ENCODE peak calls at places on chromosomes 6 and 20, in six cellular contexts. One of them, this sample, is unnamed.

GRCh38 chr20:22623211-22623610 is 38.8 kb upstream of the FOXA2 start:
- DNase-seq in endothelial cell of umbilical vein: peak
- DNase-seq in left lung: peak
- DNase-seq in fibroblast of lung: no peak
- DNase-seq in left ventricle myocardium inferior: no peak
- DNase-seq in lower lobe of right lung: no peak
- DNase-seq in this sample: no peak

GRCh38 chr6:166464418-166465400 is 82.0 kb upstream of the MPC1 start:
- DNase-seq in endothelial cell of umbilical vein: no peak
- DNase-seq in fibroblast of lung: no peak
- DNase-seq in left ventricle myocardium inferior: no peak
- DNase-seq in left lung: no peak
- DNase-seq in lower lobe of right lung: no peak
- DNase-seq in this sample: no peak

GRCh38 chr6:6878921-6879585 is 228.7 kb upstream of the RREB1 start:
- DNase-seq in lower lobe of right lung: no peak
- DNase-seq in endothelial cell of umbilical vein: no peak
- DNase-seq in left ventricle myocardium inferior: no peak
- DNase-seq in fibroblast of lung: peak
- DNase-seq in left lung: no peak
- DNase-seq in this sample: no peak

GRCh38 chr20:32959351-32960221 is 44.6 kb downstream of the SUN5 start:
- DNase-seq in left lung: no peak
- DNase-seq in endothelial cell of umbilical vein: no peak
- DNase-seq in left ventricle myocardium inferior: no peak
- DNase-seq in fibroblast of lung: no peak
- DNase-seq in lower lobe of right lung: no peak
- DNase-seq in this sample: no peak

GRCh38 chr20:18360601-18361000 is 72.3 kb downstream of the ZNF133 start:
- DNase-seq in left lung: no peak
- DNase-seq in left ventricle myocardium inferior: no peak
- DNase-seq in endothelial cell of umbilical vein: no peak
- DNase-seq in lower lobe of right lung: no peak
- DNase-seq in fibroblast of lung: no peak
- DNase-seq in this sample: no peak

GRCh38 chr6:56040271-56040670 is 164.9 kb upstream of the BMP5 start:
- DNase-seq in fibroblast of lung: peak
- DNase-seq in endothelial cell of umbilical vein: no peak
- DNase-seq in left lung: no peak
- DNase-seq in lower lobe of right lung: no peak
- DNase-seq in left ventricle myocardium inferior: no peak
- DNase-seq in this sample: no peak

GRCh38 chr6:45423901-45424627 is 46.3 kb upstream of the SUPT3H start:
- DNase-seq in left ventricle myocardium inferior: peak
- DNase-seq in endothelial cell of umbilical vein: no peak
- DNase-seq in fibroblast of lung: no peak
- DNase-seq in lower lobe of right lung: peak
- DNase-seq in left lung: peak
- DNase-seq in this sample: no peak

GRCh38 chr6:84422380-84422968 is 195.0 kb upstream of the CEP162 start:
- DNase-seq in left lung: peak
- DNase-seq in left ventricle myocardium inferior: peak
- DNase-seq in fibroblast of lung: peak
- DNase-seq in lower lobe of right lung: peak
- DNase-seq in endothelial cell of umbilical vein: peak
- DNase-seq in this sample: peak

GRCh38 chr20:63767456-63767855 is 27.9 kb downstream of the SLC2A4RG start:
- DNase-seq in lower lobe of right lung: no peak
- DNase-seq in left ventricle myocardium inferior: peak
- DNase-seq in left lung: peak
- DNase-seq in endothelial cell of umbilical vein: no peak
- DNase-seq in fibroblast of lung: no peak
- DNase-seq in this sample: no peak

GRCh38 chr6:147281895-147282565 is 77.8 kb downstream of the STXBP5 start:
- DNase-seq in left ventricle myocardium inferior: no peak
- DNase-seq in left lung: no peak
- DNase-seq in fibroblast of lung: no peak
- DNase-seq in lower lobe of right lung: no peak
- DNase-seq in endothelial cell of umbilical vein: no peak
- DNase-seq in this sample: no peak

GRCh38 chr6:16243055-16243454 is 4.7 kb downstream of the GMPR start:
- DNase-seq in fibroblast of lung: peak
- DNase-seq in lower lobe of right lung: no peak
- DNase-seq in left ventricle myocardium inferior: peak
- DNase-seq in endothelial cell of umbilical vein: peak
- DNase-seq in left lung: no peak
- DNase-seq in this sample: peak

GRCh38 chr6:52543262-52543661 is 33.6 kb downstream of the TRAM2 start:
- DNase-seq in left ventricle myocardium inferior: no peak
- DNase-seq in lower lobe of right lung: no peak
- DNase-seq in endothelial cell of umbilical vein: no peak
- DNase-seq in fibroblast of lung: peak
- DNase-seq in left lung: no peak
- DNase-seq in this sample: no peak

GRCh38 chr20:33689973-33690372 is 3.8 kb upstream of the E2F1 start:
- DNase-seq in left lung: no peak
- DNase-seq in fibroblast of lung: peak
- DNase-seq in lower lobe of right lung: no peak
- DNase-seq in left ventricle myocardium inferior: no peak
- DNase-seq in endothelial cell of umbilical vein: peak
- DNase-seq in this sample: no peak

GRCh38 chr6:39209360-39209811 is 19.9 kb downstream of the KCNK5 start:
- DNase-seq in fibroblast of lung: no peak
- DNase-seq in lower lobe of right lung: no peak
- DNase-seq in endothelial cell of umbilical vein: no peak
- DNase-seq in left lung: no peak
- DNase-seq in left ventricle myocardium inferior: no peak
- DNase-seq in this sample: no peak

GRCh38 chr6:139497344-139497961 is 123.0 kb upstream of the CITED2 start:
- DNase-seq in lower lobe of right lung: no peak
- DNase-seq in left ventricle myocardium inferior: no peak
- DNase-seq in left lung: no peak
- DNase-seq in fibroblast of lung: no peak
- DNase-seq in endothelial cell of umbilical vein: no peak
- DNase-seq in this sample: no peak

GRCh38 chr6:161422710-161423109 is 148.8 kb upstream of the AGPAT4 start:
- DNase-seq in endothelial cell of umbilical vein: no peak
- DNase-seq in fibroblast of lung: no peak
- DNase-seq in lower lobe of right lung: no peak
- DNase-seq in left ventricle myocardium inferior: no peak
- DNase-seq in left lung: no peak
- DNase-seq in this sample: no peak

GRCh38 chr6:165178056-165178455 is 131.3 kb downstream of the C6orf118 start:
- DNase-seq in fibroblast of lung: no peak
- DNase-seq in left lung: no peak
- DNase-seq in endothelial cell of umbilical vein: no peak
- DNase-seq in left ventricle myocardium inferior: no peak
- DNase-seq in lower lobe of right lung: no peak
- DNase-seq in this sample: no peak

GRCh38 chr6:167058261-167058660 is 59.1 kb downstream of the CEP43 start:
- DNase-seq in left lung: no peak
- DNase-seq in fibroblast of lung: no peak
- DNase-seq in left ventricle myocardium inferior: no peak
- DNase-seq in endothelial cell of umbilical vein: no peak
- DNase-seq in lower lobe of right lung: no peak
- DNase-seq in this sample: no peak

GRCh38 chr20:13784271-13784892 is 337 bp downstream of the ESF1 start:
- DNase-seq in fibroblast of lung: no peak
- DNase-seq in left lung: no peak
- DNase-seq in lower lobe of right lung: no peak
- DNase-seq in left ventricle myocardium inferior: no peak
- DNase-seq in endothelial cell of umbilical vein: no peak
- DNase-seq in this sample: peak

GRCh38 chr6:20056350-20056992 is 155.8 kb downstream of the MBOAT1 start:
- DNase-seq in left ventricle myocardium inferior: no peak
- DNase-seq in lower lobe of right lung: no peak
- DNase-seq in endothelial cell of umbilical vein: peak
- DNase-seq in fibroblast of lung: peak
- DNase-seq in left lung: no peak
- DNase-seq in this sample: no peak

GRCh38 chr20:54148947-54149764 is 24.6 kb downstream of the CYP24A1 start:
- DNase-seq in endothelial cell of umbilical vein: no peak
- DNase-seq in left ventricle myocardium inferior: no peak
- DNase-seq in fibroblast of lung: no peak
- DNase-seq in left lung: no peak
- DNase-seq in lower lobe of right lung: no peak
- DNase-seq in this sample: no peak

GRCh38 chr20:2794202-2794748 is 6.2 kb downstream of the CPXM1 start:
- DNase-seq in left ventricle myocardium inferior: no peak
- DNase-seq in left lung: no peak
- DNase-seq in fibroblast of lung: no peak
- DNase-seq in lower lobe of right lung: no peak
- DNase-seq in endothelial cell of umbilical vein: no peak
- DNase-seq in this sample: no peak

GRCh38 chr6:52352239-52353008 is 9.5 kb upstream of the PAQR8 start:
- DNase-seq in endothelial cell of umbilical vein: peak
- DNase-seq in fibroblast of lung: peak
- DNase-seq in left lung: no peak
- DNase-seq in left ventricle myocardium inferior: no peak
- DNase-seq in lower lobe of right lung: peak
- DNase-seq in this sample: no peak

GRCh38 chr20:17228624-17229061 is 1.8 kb downstream of the PCSK2 start:
- DNase-seq in fibroblast of lung: no peak
- DNase-seq in left lung: peak
- DNase-seq in endothelial cell of umbilical vein: no peak
- DNase-seq in lower lobe of right lung: peak
- DNase-seq in left ventricle myocardium inferior: no peak
- DNase-seq in this sample: no peak

GRCh38 chr6:1381397-1382330 is 7.7 kb upstream of the FOXF2 start:
- DNase-seq in left ventricle myocardium inferior: no peak
- DNase-seq in left lung: peak
- DNase-seq in lower lobe of right lung: no peak
- DNase-seq in endothelial cell of umbilical vein: peak
- DNase-seq in fibroblast of lung: peak
- DNase-seq in this sample: peak

GRCh38 chr20:46361386-46361785 is 45.0 kb downstream of the ELMO2 start:
- DNase-seq in lower lobe of right lung: no peak
- DNase-seq in left ventricle myocardium inferior: no peak
- DNase-seq in left lung: no peak
- DNase-seq in fibroblast of lung: no peak
- DNase-seq in endothelial cell of umbilical vein: no peak
- DNase-seq in this sample: no peak

GRCh38 chr6:109978174-109979032 is at the start of gene GPR6:
- DNase-seq in left ventricle myocardium inferior: peak
- DNase-seq in endothelial cell of umbilical vein: peak
- DNase-seq in left lung: peak
- DNase-seq in fibroblast of lung: peak
- DNase-seq in lower lobe of right lung: peak
- DNase-seq in this sample: no peak

GRCh38 chr6:84428300-84428907 is 201.0 kb upstream of the CEP162 start:
- DNase-seq in left lung: no peak
- DNase-seq in fibroblast of lung: peak
- DNase-seq in endothelial cell of umbilical vein: peak
- DNase-seq in lower lobe of right lung: peak
- DNase-seq in left ventricle myocardium inferior: peak
- DNase-seq in this sample: peak

GRCh38 chr6:125567407-125567806 is 182.0 kb upstream of the HEY2 start:
- DNase-seq in left lung: no peak
- DNase-seq in lower lobe of right lung: no peak
- DNase-seq in left ventricle myocardium inferior: no peak
- DNase-seq in endothelial cell of umbilical vein: no peak
- DNase-seq in fibroblast of lung: no peak
- DNase-seq in this sample: no peak

GRCh38 chr6:40674170-40674569 is 87.0 kb upstream of the LRFN2 start:
- DNase-seq in endothelial cell of umbilical vein: no peak
- DNase-seq in lower lobe of right lung: no peak
- DNase-seq in fibroblast of lung: no peak
- DNase-seq in left lung: no peak
- DNase-seq in left ventricle myocardium inferior: no peak
- DNase-seq in this sample: no peak

GRCh38 chr20:9130407-9130995 is 61.6 kb downstream of the PLCB4 start:
- DNase-seq in lower lobe of right lung: no peak
- DNase-seq in left ventricle myocardium inferior: no peak
- DNase-seq in left lung: no peak
- DNase-seq in fibroblast of lung: peak
- DNase-seq in endothelial cell of umbilical vein: peak
- DNase-seq in this sample: no peak

GRCh38 chr6:130997061-130997753 is 65.8 kb downstream of the EPB41L2 start:
- DNase-seq in endothelial cell of umbilical vein: peak
- DNase-seq in lower lobe of right lung: no peak
- DNase-seq in left lung: no peak
- DNase-seq in fibroblast of lung: peak
- DNase-seq in left ventricle myocardium inferior: no peak
- DNase-seq in this sample: no peak
- H3K27ac ChIP-seq in endothelial cell of umbilical vein: no peak
- H3K27ac ChIP-seq in lower lobe of right lung: no peak
- H3K27ac ChIP-seq in left lung: no peak
- H3K27ac ChIP-seq in fibroblast of lung: no peak
- H3K27ac ChIP-seq in left ventricle myocardium inferior: peak
- H3K27ac ChIP-seq in this sample: no peak

GRCh38 chr6:97958143-97958542 is 675.1 kb upstream of the MMS22L start:
- DNase-seq in lower lobe of right lung: peak
- DNase-seq in left lung: peak
- DNase-seq in fibroblast of lung: no peak
- DNase-seq in left ventricle myocardium inferior: peak
- DNase-seq in endothelial cell of umbilical vein: no peak
- DNase-seq in this sample: no peak
- TF ChIP-seq CTCF in lower lobe of right lung: no peak
- TF ChIP-seq CTCF in left lung: no peak
- TF ChIP-seq CTCF in fibroblast of lung: no peak
- TF ChIP-seq CTCF in left ventricle myocardium inferior: no peak
- TF ChIP-seq CTCF in endothelial cell of umbilical vein: no peak
- TF ChIP-seq CTCF in this sample: no peak

GRCh38 chr6:113352831-113353230 is 504.3 kb upstream of the MARCKS start:
- DNase-seq in lower lobe of right lung: no peak
- DNase-seq in fibroblast of lung: no peak
- DNase-seq in left lung: no peak
- DNase-seq in endothelial cell of umbilical vein: no peak
- DNase-seq in left ventricle myocardium inferior: no peak
- DNase-seq in this sample: no peak
- H3K27ac ChIP-seq in lower lobe of right lung: no peak
- H3K27ac ChIP-seq in fibroblast of lung: peak
- H3K27ac ChIP-seq in left lung: no peak
- H3K27ac ChIP-seq in endothelial cell of umbilical vein: peak
- H3K27ac ChIP-seq in left ventricle myocardium inferior: no peak
- H3K27ac ChIP-seq in this sample: no peak

DNA sequence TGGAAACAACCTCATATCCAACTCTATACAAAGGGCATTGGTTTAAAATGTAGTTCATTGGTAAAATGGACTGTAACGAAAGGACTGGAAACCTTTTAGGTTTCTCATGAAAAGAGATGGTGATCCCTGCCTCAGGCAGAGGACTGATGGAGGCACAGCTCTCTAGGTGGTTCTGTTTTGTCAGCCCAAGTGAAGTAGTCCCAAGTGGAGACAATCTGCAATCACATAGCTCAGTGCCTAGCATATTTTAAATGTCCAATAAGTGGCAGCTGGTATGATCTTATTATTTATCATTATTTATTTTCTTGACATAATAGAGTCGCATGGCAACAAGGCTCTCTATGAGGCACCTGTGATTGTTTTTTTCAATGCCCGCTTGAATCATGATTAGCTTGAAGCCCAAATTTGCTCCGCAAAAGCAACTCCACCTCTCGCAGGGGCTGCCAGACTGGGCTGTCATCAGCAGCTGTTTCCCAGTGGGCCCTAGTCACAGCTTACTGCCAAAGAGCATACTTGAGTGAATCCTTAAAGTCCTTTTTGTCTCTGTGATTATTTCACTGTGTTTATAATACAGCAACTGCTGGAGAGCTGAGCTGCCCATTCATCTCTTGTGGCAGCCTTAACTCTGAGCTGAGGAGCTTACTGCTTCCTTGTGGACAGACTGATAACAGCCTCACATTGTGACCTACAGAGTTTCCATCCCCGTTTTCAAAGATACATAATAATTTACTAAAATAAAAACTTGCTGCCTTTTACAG is 19.7 kb upstream of the ENPP1 start:
- DNase-seq in endothelial cell of umbilical vein: no peak
- DNase-seq in left ventricle myocardium inferior: peak
- DNase-seq in fibroblast of lung: peak
- DNase-seq in left lung: no peak
- DNase-seq in lower lobe of right lung: no peak
- DNase-seq in this sample: no peak
- TF ChIP-seq CTCF in endothelial cell of umbilical vein: no peak
- TF ChIP-seq CTCF in left ventricle myocardium inferior: peak
- TF ChIP-seq CTCF in fibroblast of lung: peak
- TF ChIP-seq CTCF in left lung: no peak
- TF ChIP-seq CTCF in lower lobe of right lung: no peak
- TF ChIP-seq CTCF in this sample: no peak

This sample was measured in coronary artery.